ENCODE peak calls at places on chromosomes 6 and 20, in seven cellular contexts. Q is mesothelial cell of epicardium; X is fibroblast of pulmonary artery; I is CD8-positive, alpha-beta T cell; L is ovary; M is fibroblast of villous mesenchyme; U is AG09319. O is an unnamed sample.
A peak's percentile ranks its signal among the peaks of the same experiment; 100 is the strongest.

GRCh38 chr6:166736606-166737005 is 109.6 kb upstream of the RPS6KA2 start:
- DNase-seq in Q (no peak), X (peak; percentile 53), I (no peak), L (no peak), M (peak; percentile 6), U (no peak), O (no peak)

GRCh38 chr6:54541521-54541920 is 233.3 kb downstream of the TINAG start:
- DNase-seq in Q (no peak), X (no peak), I (no peak), L (no peak), M (no peak), U (no peak), O (no peak)

GRCh38 chr6:6793388-6794250 is 205.1 kb downstream of the LY86 start:
- DNase-seq in Q (no peak), X (no peak), I (no peak), L (no peak), M (no peak), U (no peak), O (no peak)

GRCh38 chr6:7673063-7673536 is 52.8 kb upstream of the BMP6 start:
- DNase-seq in Q (no peak), X (peak; percentile 42), I (no peak), L (peak; percentile 74), M (peak; percentile 53), U (peak; percentile 51), O (no peak)

GRCh38 chr6:33143113-33143760 is 49.0 kb downstream of the COL11A2 start:
- DNase-seq in Q (no peak), X (no peak), I (no peak), L (no peak), M (no peak), U (no peak), O (no peak)

GRCh38 chr6:106773482-106773881 is 144.1 kb downstream of the QRSL1 start:
- DNase-seq in Q (no peak), X (no peak), I (no peak), L (no peak), M (no peak), U (no peak), O (no peak)

GRCh38 chr6:28537509-28538140 is 11.9 kb downstream of the GPX5 start:
- DNase-seq in Q (no peak), X (no peak), I (peak; percentile 51), L (no peak), M (no peak), U (no peak), O (no peak)

GRCh38 chr6:157219201-157220200 is 103.8 kb downstream of the TMEM242 start:
- DNase-seq in Q (no peak), X (peak; percentile 43), I (no peak), L (no peak), M (no peak), U (no peak), O (no peak)

GRCh38 chr20:1301031-1301529 is 27.9 kb downstream of the SDCBP2 start:
- DNase-seq in Q (no peak), X (peak; percentile 69), I (peak; percentile 71), L (no peak), M (peak; percentile 48), U (no peak), O (no peak)

GRCh38 chr6:105810105-105810921 is 275.8 kb upstream of the PRDM1 start:
- DNase-seq in Q (no peak), X (peak; percentile 38), I (no peak), L (no peak), M (peak; percentile 89), U (peak; percentile 68), O (no peak)

GRCh38 chr6:111601875-111602274 is 3.8 kb downstream of the TRAF3IP2 start:
- DNase-seq in Q (no peak), X (peak; percentile 89), I (no peak), L (no peak), M (peak; percentile 79), U (peak; percentile 85), O (no peak)

GRCh38 chr6:131687022-131687421 is 14.2 kb downstream of the OR2A4 start:
- DNase-seq in Q (no peak), X (no peak), I (no peak), L (no peak), M (no peak), U (no peak), O (no peak)

GRCh38 chr6:4849214-4849613 is 73.0 kb downstream of the CDYL start:
- DNase-seq in Q (no peak), X (no peak), I (no peak), L (no peak), M (no peak), U (no peak), O (no peak)

GRCh38 chr6:88473622-88474021 is 307.5 kb upstream of the CNR1 start:
- DNase-seq in Q (no peak), X (no peak), I (no peak), L (no peak), M (no peak), U (no peak), O (no peak)

GRCh38 chr6:148367418-148368024 is 24.9 kb downstream of the SASH1 start:
- DNase-seq in Q (no peak), X (peak; percentile 97), I (no peak), L (peak; percentile 40), M (peak; percentile 88), U (peak; percentile 36), O (no peak)

GRCh38 chr20:48610996-48611395 is 216.8 kb downstream of the PREX1 start:
- DNase-seq in Q (no peak), X (no peak), I (no peak), L (no peak), M (no peak), U (no peak), O (no peak)

GRCh38 chr20:30910937-30911725 is 346.3 kb upstream of the DEFB115 start:
- DNase-seq in Q (no peak), X (no peak), I (no peak), L (no peak), M (no peak), U (no peak), O (no peak)

DNA sequence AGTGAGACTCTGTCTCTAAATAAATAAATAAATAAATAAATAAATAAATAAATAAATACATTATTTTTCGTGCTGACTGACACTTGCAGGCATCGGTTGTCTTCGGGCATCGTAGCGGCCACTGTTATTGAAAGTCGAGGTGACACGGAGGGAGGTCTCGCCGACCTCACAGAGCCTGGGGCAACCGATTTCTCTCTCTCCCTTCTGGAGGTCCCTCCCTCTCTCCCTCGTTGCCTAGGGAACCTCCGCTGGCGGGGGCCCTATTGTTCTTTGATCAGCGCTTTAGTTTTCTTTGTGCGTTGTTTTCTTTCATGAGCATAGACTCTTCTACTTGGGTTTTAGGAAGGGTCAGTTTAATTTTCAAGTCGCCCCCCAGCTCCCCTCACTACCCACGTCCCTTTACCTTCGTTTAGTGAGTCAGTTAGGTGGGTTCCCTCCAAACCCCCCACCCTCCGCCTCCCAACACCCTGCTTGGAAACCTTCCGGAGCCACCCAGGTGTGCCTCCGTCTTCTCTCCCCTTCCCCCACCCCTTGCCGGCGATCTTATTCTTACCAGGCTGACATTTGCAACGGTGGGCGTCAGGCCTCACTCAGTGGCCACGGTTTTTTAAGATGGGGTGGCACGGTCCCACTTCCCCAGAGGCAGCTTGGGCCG is 345.3 kb upstream of the DEFB115 start:
- DNase-seq in Q (no peak), X (peak; percentile 14), I (no peak), L (no peak), M (no peak), U (no peak), O (no peak)
- TF ChIP-seq CTCF in Q (no peak), X (no peak), I (no peak), L (no peak), M (no peak), U (no peak), O (no peak)

DNA sequence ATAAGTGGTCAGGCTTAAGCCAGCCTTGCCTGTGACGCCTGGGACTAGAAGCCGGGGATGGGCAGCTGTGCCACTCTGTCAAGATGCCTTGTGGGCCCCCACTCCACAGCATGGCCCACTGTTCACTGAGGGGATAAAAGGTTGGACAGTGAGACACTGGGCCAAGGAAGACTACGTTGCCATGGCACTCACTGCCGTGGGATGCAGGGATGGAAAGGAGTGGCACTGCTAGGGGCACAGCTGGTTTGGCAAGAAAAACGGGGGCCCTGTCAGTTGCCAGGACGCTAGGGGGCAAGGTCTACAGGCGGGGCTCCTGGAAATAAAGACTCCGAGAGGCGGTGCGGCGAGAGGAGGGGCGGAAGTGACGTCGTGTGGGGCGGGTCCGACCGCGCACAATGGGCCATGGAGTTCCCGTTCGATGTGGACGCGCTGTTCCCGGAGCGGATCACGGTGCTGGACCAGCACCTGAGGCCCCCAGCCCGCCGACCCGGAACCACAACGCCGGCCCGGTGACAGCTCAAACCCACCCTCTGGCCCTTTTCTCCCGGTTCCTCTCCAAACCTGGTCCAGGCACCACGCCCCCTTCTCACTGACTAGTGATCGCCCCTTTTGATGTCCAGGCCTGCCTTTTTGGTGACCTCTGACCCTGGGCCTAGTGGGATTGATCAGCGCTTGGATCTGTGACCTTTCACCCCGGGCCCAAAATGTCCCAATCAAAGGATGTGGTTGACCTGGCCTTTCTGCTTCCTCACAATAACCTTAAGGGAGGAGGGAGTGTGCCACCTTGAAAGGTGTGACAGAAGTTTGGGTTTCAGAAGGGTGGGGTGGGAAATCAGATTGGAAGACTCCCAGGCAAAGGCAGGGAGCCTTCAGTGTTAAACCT is at the start of gene ATAT1:
- DNase-seq in Q (peak; percentile 70), X (peak; percentile 75), I (peak; percentile 92), L (peak; percentile 94), M (peak; percentile 75), U (no peak), O (peak; percentile 88)
- TF ChIP-seq CTCF in Q (no peak), X (peak; percentile 35), I (peak; percentile 61), L (no peak), M (peak; percentile 41), U (peak; percentile 39), O (peak; percentile 35)

DNA sequence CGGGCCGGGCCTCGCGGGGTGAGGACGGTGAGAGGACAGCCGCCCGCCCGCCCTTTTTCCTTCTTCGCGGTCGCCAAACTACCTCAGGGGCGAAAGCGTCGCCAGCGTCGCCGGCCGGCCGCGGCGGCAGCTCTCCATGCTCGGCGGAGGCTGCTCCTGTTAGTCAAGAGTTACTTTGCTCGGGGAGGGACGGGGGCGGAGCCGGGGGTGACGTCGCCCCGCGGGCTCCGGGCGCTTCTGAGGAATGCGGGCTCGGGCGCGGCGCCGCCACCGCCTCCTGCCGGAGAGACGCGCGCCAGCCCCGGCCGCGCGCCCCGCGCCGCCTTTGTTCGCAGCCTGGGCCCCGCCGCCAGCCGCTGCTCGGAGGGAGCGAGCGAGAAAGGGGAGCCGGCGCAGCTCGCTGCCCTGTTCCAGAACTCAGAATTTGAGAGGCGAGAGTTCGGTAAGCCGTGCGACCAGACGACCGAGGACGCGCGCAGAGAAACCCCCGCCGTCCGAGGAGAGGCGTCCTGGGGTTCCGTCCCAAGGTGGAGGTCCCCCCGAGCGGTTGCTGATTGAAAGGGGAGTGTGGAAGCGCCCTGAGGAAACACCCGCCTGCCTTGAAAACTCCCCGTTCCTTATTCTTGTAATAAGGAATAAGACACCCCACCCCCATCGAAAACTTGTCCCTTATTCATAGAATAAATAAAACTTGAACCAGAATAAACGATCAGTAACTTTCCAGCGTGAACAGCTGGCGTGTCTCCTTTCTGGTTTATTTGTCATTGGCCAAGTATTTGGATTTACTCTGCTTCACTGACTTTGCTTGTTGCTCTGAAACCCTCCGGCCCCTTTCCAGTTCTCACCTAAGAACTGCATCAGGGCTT is at the start of gene PTPRK:
- DNase-seq in Q (peak; percentile 90), X (peak; percentile 93), I (peak; percentile 90), L (peak; percentile 96), M (peak; percentile 94), U (peak; percentile 82), O (peak; percentile 79)
- TF ChIP-seq CTCF in Q (peak; percentile 51), X (peak; percentile 2), I (peak; percentile 44), L (peak; percentile 41), M (peak; percentile 11), U (peak; percentile 18), O (peak; percentile 39)

DNA sequence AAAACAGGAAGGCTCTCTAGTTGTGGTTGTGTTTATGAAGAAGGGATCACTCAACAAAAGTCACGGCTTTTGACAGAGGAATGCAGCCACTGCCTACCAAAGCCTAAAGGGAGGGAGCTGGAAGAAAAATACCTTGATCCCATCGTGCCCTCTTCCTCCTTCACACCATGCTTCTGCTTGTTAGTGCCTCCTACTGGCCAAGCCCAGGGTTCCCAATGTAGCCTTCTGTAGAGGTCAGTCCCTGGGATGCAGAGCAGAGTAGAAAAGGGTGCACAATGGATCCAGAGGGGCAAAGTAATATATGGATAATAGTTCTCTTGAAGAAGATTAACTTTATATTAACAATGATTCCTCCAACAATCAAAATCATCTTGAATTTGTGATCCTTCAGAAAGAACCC is 293.5 kb upstream of the FERMT1 start:
- DNase-seq in Q (no peak), X (no peak), I (no peak), L (no peak), M (no peak), U (no peak), O (no peak)
- TF ChIP-seq CTCF in Q (no peak), X (no peak), I (no peak), L (no peak), M (no peak), U (no peak), O (peak; percentile 22)

O was measured in GM13977.